ENCODE peak calls at places on chromosomes 6 and 20, in ten cellular contexts. I is stimulated activated CD4-positive, alpha-beta T cell treated with anti-CD3 and anti-CD28 coated beads, Interleukin-1b, Interleukin-23, amount 100 ng/mL, for 24 hours; Q is dorsolateral prefrontal cortex; X is stimulated activated naive B cell treated with anti-CD40 and anti-IgM and Interleukin-4, amounts not matched to agents 10 μg/mL and 1 μg/mL and 100 μg/mL, for 72 hours; U is naive thymus-derived CD8-positive, alpha-beta T cell; S is GM04504; G is activated naive CD8-positive, alpha-beta T cell treated with anti-CD3 and anti-CD28 coated beads for 36 hours; F is effector CD8-positive, alpha-beta T cell; C is K562; A is NCI-H446 treated with DMSO at 0.1 percent for 48 hours. V is an unnamed sample.

GRCh38 chr6:155247618-155248017 is 16.2 kb upstream of the CLDN20 start:
- DNase-seq in S (no peak), Q (no peak), C (no peak), X (no peak), A (no peak), G (no peak), F (no peak), U (no peak), I (no peak), V (no peak)

GRCh38 chr20:50569864-50570836 is 60.0 kb downstream of the PTPN1 start:
- DNase-seq in Q (no peak), S (no peak), I (no peak), X (peak), G (peak), F (no peak), A (no peak), U (no peak), C (peak), V (no peak)

GRCh38 chr20:3616250-3616649 is 46.9 kb downstream of the GFRA4 start:
- DNase-seq in Q (no peak), S (no peak), G (no peak), F (no peak), U (no peak), C (no peak), I (no peak), A (no peak), X (no peak), V (no peak)

GRCh38 chr6:87654117-87654516 is 47.9 kb downstream of the AKIRIN2 start:
- DNase-seq in C (no peak), S (no peak), U (no peak), G (no peak), I (no peak), F (no peak), Q (no peak), A (no peak), X (no peak), V (no peak)

GRCh38 chr20:57678340-57678739 is 31.5 kb downstream of the PMEPA1 start:
- DNase-seq in A (peak), Q (peak), S (no peak), I (no peak), C (no peak), F (no peak), U (no peak), X (no peak), G (no peak), V (no peak)

GRCh38 chr6:170440437-170440836 is 112.7 kb downstream of the PSMB1 start:
- DNase-seq in X (no peak), C (no peak), G (no peak), F (no peak), U (no peak), A (no peak), Q (no peak), I (no peak), S (no peak), V (no peak)

GRCh38 chr20:50980071-50980681 is 21.6 kb downstream of the MOCS3 start:
- DNase-seq in G (peak), C (no peak), U (no peak), A (no peak), S (peak), Q (no peak), X (no peak), F (no peak), I (no peak), V (no peak)

GRCh38 chr6:143271024-143271423 is 179.5 kb downstream of the ADAT2 start:
- DNase-seq in I (no peak), X (no peak), C (no peak), Q (no peak), A (peak), F (no peak), U (no peak), S (peak), G (no peak), V (no peak)

GRCh38 chr6:49653942-49654341 is 17.3 kb upstream of the RHAG start:
- DNase-seq in G (no peak), S (no peak), A (no peak), C (no peak), U (no peak), F (no peak), X (no peak), Q (no peak), I (no peak), V (no peak)

GRCh38 chr6:142002825-142003405 is 129.8 kb upstream of the GJE1 start:
- DNase-seq in Q (no peak), X (no peak), A (no peak), U (no peak), S (no peak), G (no peak), C (no peak), I (no peak), F (no peak), V (no peak)

GRCh38 chr20:62151225-62151624 is 7.7 kb downstream of the SS18L1 start:
- DNase-seq in I (no peak), G (no peak), S (no peak), U (no peak), X (no peak), C (no peak), F (no peak), Q (no peak), A (no peak), V (no peak)

GRCh38 chr6:39296745-39297640 is 17.2 kb downstream of the KCNK17 start:
- DNase-seq in S (no peak), I (no peak), U (no peak), A (no peak), F (no peak), G (no peak), Q (no peak), X (no peak), C (no peak), V (peak)

GRCh38 chr6:131897050-131897435 is 54.1 kb downstream of the CCN2 start:
- DNase-seq in I (no peak), G (no peak), Q (no peak), A (no peak), X (no peak), C (no peak), S (no peak), U (no peak), F (no peak), V (no peak)

GRCh38 chr6:131657630-131658111 is 20.6 kb downstream of the ENPP3 start:
- DNase-seq in G (no peak), X (no peak), A (no peak), F (no peak), S (peak), C (no peak), U (no peak), Q (no peak), I (no peak), V (no peak)

GRCh38 chr20:17505664-17506517 is 25.3 kb downstream of the BFSP1 start:
- DNase-seq in G (peak), F (no peak), I (peak), U (no peak), A (peak), C (peak), S (no peak), Q (no peak), X (no peak), V (no peak)

V was measured in tibial artery.